ENCODE peak calls at places on chromosome 19, in four cellular contexts. One of them, this sample, is unnamed.

GRCh38 chr19:40501599-40501998 is 34.8 kb downstream of the SPTBN4 start:
- DNase-seq in GM20000: no peak
- DNase-seq in thoracic aorta: no peak
- DNase-seq in AG08395: no peak
- DNase-seq in this sample: no peak

GRCh38 chr19:463483-464130 is 2.8 kb upstream of the SHC2 start:
- DNase-seq in AG08395: no peak
- DNase-seq in GM20000: no peak
- DNase-seq in thoracic aorta: no peak
- DNase-seq in this sample: no peak

GRCh38 chr19:30666301-30666803 is 294.2 kb downstream of the ZNF536 start:
- DNase-seq in GM20000: peak
- DNase-seq in AG08395: peak
- DNase-seq in thoracic aorta: no peak
- DNase-seq in this sample: peak

GRCh38 chr19:33712268-33712667 is 84.4 kb upstream of the KCTD15 start:
- DNase-seq in thoracic aorta: no peak
- DNase-seq in GM20000: no peak
- DNase-seq in AG08395: no peak
- DNase-seq in this sample: no peak

GRCh38 chr19:18612772-18613588 is at the start of gene TMEM59L:
- DNase-seq in thoracic aorta: no peak
- DNase-seq in AG08395: no peak
- DNase-seq in GM20000: peak
- DNase-seq in this sample: no peak

GRCh38 chr19:5671600-5671999 is 8.7 kb downstream of the MICOS13 start:
- DNase-seq in GM20000: no peak
- DNase-seq in thoracic aorta: no peak
- DNase-seq in AG08395: no peak
- DNase-seq in this sample: no peak

GRCh38 chr19:47228937-47229673 is 1.9 kb downstream of the BBC3 start:
- DNase-seq in thoracic aorta: no peak
- DNase-seq in AG08395: no peak
- DNase-seq in GM20000: no peak
- DNase-seq in this sample: no peak

GRCh38 chr19:19743176-19743575 is 10.3 kb upstream of the ZNF14 start:
- DNase-seq in GM20000: no peak
- DNase-seq in AG08395: no peak
- DNase-seq in thoracic aorta: no peak
- DNase-seq in this sample: no peak

GRCh38 chr19:55550321-55550650 is 4.9 kb upstream of the SBK3 start:
- DNase-seq in GM20000: no peak
- DNase-seq in thoracic aorta: no peak
- DNase-seq in AG08395: no peak
- DNase-seq in this sample: no peak

GRCh38 chr19:51111606-51112005 is 3.4 kb upstream of the CTU1 start:
- DNase-seq in GM20000: no peak
- DNase-seq in thoracic aorta: no peak
- DNase-seq in AG08395: no peak
- DNase-seq in this sample: no peak

GRCh38 chr19:56138069-56138468 is 3.0 kb upstream of the ZNF444 start:
- DNase-seq in GM20000: no peak
- DNase-seq in thoracic aorta: no peak
- DNase-seq in AG08395: no peak
- DNase-seq in this sample: no peak

GRCh38 chr19:14517446-14517839 is 754 bp downstream of the DNAJB1 start:
- DNase-seq in AG08395: no peak
- DNase-seq in thoracic aorta: no peak
- DNase-seq in GM20000: no peak
- DNase-seq in this sample: no peak

GRCh38 chr19:56660381-56661105 is 11.0 kb downstream of the ZNF835 start:
- DNase-seq in AG08395: no peak
- DNase-seq in GM20000: no peak
- DNase-seq in thoracic aorta: no peak
- DNase-seq in this sample: no peak

GRCh38 chr19:53853707-53854106 is 14.0 kb upstream of the MYADM start:
- DNase-seq in GM20000: peak
- DNase-seq in AG08395: no peak
- DNase-seq in thoracic aorta: no peak
- DNase-seq in this sample: no peak

GRCh38 chr19:16400911-16401675 is 70.7 kb downstream of the EPS15L1 start:
- DNase-seq in AG08395: no peak
- DNase-seq in GM20000: no peak
- DNase-seq in thoracic aorta: peak
- DNase-seq in this sample: no peak

GRCh38 chr19:41689993-41690800 is 2.1 kb upstream of the CEACAM7 start:
- DNase-seq in GM20000: no peak
- DNase-seq in AG08395: no peak
- DNase-seq in thoracic aorta: no peak
- DNase-seq in this sample: no peak

GRCh38 chr19:57248646-57249045 is 8.2 kb downstream of the ZNF805 start:
- DNase-seq in GM20000: no peak
- DNase-seq in AG08395: no peak
- DNase-seq in thoracic aorta: no peak
- DNase-seq in this sample: no peak

GRCh38 chr19:47507031-47507430 is 7.8 kb downstream of the NAPA start:
- DNase-seq in AG08395: no peak
- DNase-seq in GM20000: no peak
- DNase-seq in thoracic aorta: no peak
- DNase-seq in this sample: no peak

GRCh38 chr19:51327066-51327985 is 14.6 kb downstream of the VSIG10L start:
- DNase-seq in GM20000: peak
- DNase-seq in AG08395: peak
- DNase-seq in thoracic aorta: no peak
- DNase-seq in this sample: peak

GRCh38 chr19:799076-799881 is 2.0 kb downstream of the PTBP1 start:
- DNase-seq in GM20000: peak
- DNase-seq in thoracic aorta: no peak
- DNase-seq in AG08395: no peak
- DNase-seq in this sample: peak

GRCh38 chr19:43777163-43777700 is 3.5 kb downstream of the KCNN4 start:
- DNase-seq in thoracic aorta: no peak
- DNase-seq in GM20000: peak
- DNase-seq in AG08395: peak
- DNase-seq in this sample: peak

GRCh38 chr19:2015611-2015950 is at the start of gene BTBD2:
- DNase-seq in AG08395: peak
- DNase-seq in GM20000: no peak
- DNase-seq in thoracic aorta: no peak
- DNase-seq in this sample: peak

GRCh38 chr19:11729586-11729985 is 9.2 kb downstream of the ZNF823 start:
- DNase-seq in AG08395: no peak
- DNase-seq in thoracic aorta: no peak
- DNase-seq in GM20000: no peak
- DNase-seq in this sample: no peak

GRCh38 chr19:15730538-15730937 is 2.7 kb downstream of the OR10H2 start:
- DNase-seq in thoracic aorta: no peak
- DNase-seq in AG08395: no peak
- DNase-seq in GM20000: no peak
- DNase-seq in this sample: no peak

GRCh38 chr19:13483215-13483614 is 23.1 kb downstream of the CACNA1A start:
- DNase-seq in AG08395: no peak
- DNase-seq in thoracic aorta: no peak
- DNase-seq in GM20000: no peak
- DNase-seq in this sample: no peak

GRCh38 chr19:42037649-42038048 is 32.4 kb downstream of the GRIK5 start:
- DNase-seq in thoracic aorta: no peak
- DNase-seq in GM20000: no peak
- DNase-seq in AG08395: no peak
- DNase-seq in this sample: no peak

GRCh38 chr19:41691268-41691970 is 3.3 kb upstream of the CEACAM7 start:
- DNase-seq in GM20000: peak
- DNase-seq in thoracic aorta: no peak
- DNase-seq in AG08395: peak
- DNase-seq in this sample: peak

GRCh38 chr19:7227735-7228134 is 66.5 kb downstream of the INSR start:
- DNase-seq in GM20000: no peak
- DNase-seq in thoracic aorta: no peak
- DNase-seq in AG08395: no peak
- DNase-seq in this sample: no peak

GRCh38 chr19:13058951-13059660 is 43.6 kb downstream of the LYL1 start:
- DNase-seq in thoracic aorta: no peak
- DNase-seq in AG08395: no peak
- DNase-seq in GM20000: no peak
- DNase-seq in this sample: no peak

GRCh38 chr19:14474827-14475226 is 327 bp downstream of the PTGER1 start:
- DNase-seq in thoracic aorta: no peak
- DNase-seq in GM20000: peak
- DNase-seq in AG08395: no peak
- DNase-seq in this sample: no peak

GRCh38 chr19:30587869-30588268 is 215.7 kb downstream of the ZNF536 start:
- DNase-seq in thoracic aorta: no peak
- DNase-seq in AG08395: no peak
- DNase-seq in GM20000: no peak
- DNase-seq in this sample: no peak

GRCh38 chr19:42589792-42590191 is 4.9 kb downstream of the CEACAM8 start:
- DNase-seq in GM20000: no peak
- DNase-seq in AG08395: no peak
- DNase-seq in thoracic aorta: no peak
- DNase-seq in this sample: no peak

GRCh38 chr19:48346161-48346560 is 17.6 kb downstream of the TMEM143 start:
- DNase-seq in thoracic aorta: no peak
- DNase-seq in GM20000: no peak
- DNase-seq in AG08395: no peak
- DNase-seq in this sample: no peak

GRCh38 chr19:44623626-44624025 is 10.3 kb downstream of the IGSF23 start:
- DNase-seq in AG08395: no peak
- DNase-seq in thoracic aorta: no peak
- DNase-seq in GM20000: no peak
- DNase-seq in this sample: no peak

GRCh38 chr19:3034845-3035541 is 5.9 kb upstream of the TLE2 start:
- DNase-seq in GM20000: no peak
- DNase-seq in thoracic aorta: no peak
- DNase-seq in AG08395: peak
- DNase-seq in this sample: peak

GRCh38 chr19:57903298-57904174 is 12.9 kb downstream of the ZNF417 start:
- DNase-seq in GM20000: no peak
- DNase-seq in AG08395: peak
- DNase-seq in thoracic aorta: no peak
- DNase-seq in this sample: peak

GRCh38 chr19:53936035-53936434 is 26.7 kb upstream of the CACNG8 start:
- DNase-seq in thoracic aorta: no peak
- DNase-seq in GM20000: no peak
- DNase-seq in AG08395: no peak
- DNase-seq in this sample: no peak

GRCh38 chr19:42303101-42303464 is 659 bp upstream of the PAFAH1B3 start:
- DNase-seq in AG08395: no peak
- DNase-seq in thoracic aorta: no peak
- DNase-seq in GM20000: no peak
- DNase-seq in this sample: no peak

GRCh38 chr19:52307275-52307674 is 10.3 kb downstream of the ZNF480 start:
- DNase-seq in GM20000: no peak
- DNase-seq in AG08395: no peak
- DNase-seq in thoracic aorta: no peak
- DNase-seq in this sample: peak

GRCh38 chr19:13796301-13797057 is 1.2 kb downstream of the ZSWIM4 start:
- DNase-seq in AG08395: peak
- DNase-seq in thoracic aorta: peak
- DNase-seq in GM20000: peak
- DNase-seq in this sample: peak